ENCODE peak calls at places on chromosome 2, in six cellular contexts. D, Q, J, K, H and P are unnamed samples.

GRCh38 chr2:25672500-25673169 is 742 bp downstream of the DTNB start:
- DNase-seq in K (peak), H (no peak), D (peak), Q (no peak), J (peak), P (peak)

GRCh38 chr2:151827564-151828142 is 568 bp downstream of the ARL5A start:
- DNase-seq in J (peak), D (peak), Q (no peak), H (peak), K (peak), P (peak)

GRCh38 chr2:85811173-85811849 is 57.5 kb downstream of the ATOH8 start:
- DNase-seq in J (no peak), K (no peak), D (peak), Q (no peak), H (no peak), P (peak)

GRCh38 chr2:75415141-75415540 is 145.6 kb downstream of the EVA1A start:
- DNase-seq in J (no peak), Q (no peak), H (no peak), D (no peak), K (no peak), P (no peak)

GRCh38 chr2:204977914-204978313 is 432.6 kb downstream of the PARD3B start:
- DNase-seq in Q (no peak), H (no peak), K (no peak), D (no peak), J (peak), P (no peak)

GRCh38 chr2:170815746-170816498 is 765 bp upstream of the GAD1 start:
- DNase-seq in H (peak), K (peak), D (peak), Q (peak), J (peak), P (peak)

GRCh38 chr2:71454221-71455010 is 1.1 kb downstream of the DYSF start:
- DNase-seq in K (no peak), D (no peak), H (no peak), Q (no peak), J (no peak), P (peak)

GRCh38 chr2:57886196-57886786 is 160.3 kb upstream of the VRK2 start:
- DNase-seq in D (no peak), H (peak), K (no peak), Q (no peak), J (peak), P (no peak)

GRCh38 chr2:64771726-64772125 is 118.0 kb upstream of the SERTAD2 start:
- DNase-seq in J (no peak), H (no peak), Q (no peak), K (no peak), D (peak), P (no peak)

GRCh38 chr2:126042089-126042488 is 613.9 kb upstream of the GYPC start:
- DNase-seq in D (no peak), Q (no peak), J (no peak), H (no peak), K (no peak), P (no peak)

GRCh38 chr2:174634130-174635014 is 36.8 kb upstream of the WIPF1 start:
- DNase-seq in D (peak), J (no peak), Q (no peak), K (peak), H (no peak), P (no peak)

GRCh38 chr2:161029321-161029720 is 130.9 kb upstream of the TANK start:
- DNase-seq in H (no peak), Q (no peak), D (no peak), K (no peak), J (no peak), P (no peak)

GRCh38 chr2:119888673-119889072 is 124.2 kb upstream of the EPB41L5 start:
- DNase-seq in Q (no peak), J (no peak), H (no peak), K (no peak), D (peak), P (peak)

GRCh38 chr2:19714926-19715325 is 186.9 kb downstream of the TTC32 start:
- DNase-seq in J (no peak), K (no peak), Q (no peak), H (no peak), D (peak), P (no peak)

GRCh38 chr2:201261911-201262310 is 1.6 kb downstream of the CASP8 start:
- DNase-seq in J (no peak), D (no peak), K (peak), H (no peak), Q (no peak), P (no peak)
- H3K9ac ChIP-seq in J (no peak), D (no peak), K (peak), H (no peak), Q (no peak), P (no peak)

DNA sequence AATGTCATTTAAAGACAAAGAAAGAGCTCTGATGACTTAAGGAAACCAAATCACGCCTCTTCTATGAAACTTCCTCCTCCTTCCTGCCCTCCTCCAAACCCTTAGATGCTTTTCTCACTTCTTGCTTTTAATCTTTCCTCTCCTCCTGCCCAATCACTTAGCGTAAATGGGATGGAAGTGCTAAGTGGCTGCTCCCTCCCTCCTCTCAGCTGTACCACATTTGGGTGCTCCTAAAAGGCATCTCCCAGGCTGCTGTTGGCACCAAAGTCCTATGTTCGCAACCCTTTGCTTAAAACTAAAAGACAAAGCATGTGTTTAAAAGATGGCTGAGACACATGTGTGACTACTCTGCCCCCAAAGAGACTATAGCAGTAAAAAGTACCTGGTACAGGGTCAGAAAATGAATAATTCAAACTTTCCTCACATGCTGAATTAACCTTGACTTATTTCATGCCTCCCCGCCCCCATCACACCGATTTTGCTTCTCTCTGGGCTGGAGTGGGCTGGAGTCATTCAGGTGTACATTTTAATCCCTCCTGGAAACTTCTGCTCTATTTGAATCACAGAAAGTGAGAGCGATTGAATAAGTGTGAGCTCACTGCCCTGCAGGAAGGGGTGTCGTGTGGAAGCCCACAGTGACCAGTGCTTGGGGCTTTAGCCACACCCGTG is 59.2 kb upstream of the KLF7 start:
- DNase-seq in Q (no peak), H (no peak), K (no peak), J (no peak), D (no peak), P (no peak)
- TF ChIP-seq EZH2phosphoT487 in Q (no peak), H (no peak), K (no peak), J (no peak), D (no peak), P (no peak)

DNA sequence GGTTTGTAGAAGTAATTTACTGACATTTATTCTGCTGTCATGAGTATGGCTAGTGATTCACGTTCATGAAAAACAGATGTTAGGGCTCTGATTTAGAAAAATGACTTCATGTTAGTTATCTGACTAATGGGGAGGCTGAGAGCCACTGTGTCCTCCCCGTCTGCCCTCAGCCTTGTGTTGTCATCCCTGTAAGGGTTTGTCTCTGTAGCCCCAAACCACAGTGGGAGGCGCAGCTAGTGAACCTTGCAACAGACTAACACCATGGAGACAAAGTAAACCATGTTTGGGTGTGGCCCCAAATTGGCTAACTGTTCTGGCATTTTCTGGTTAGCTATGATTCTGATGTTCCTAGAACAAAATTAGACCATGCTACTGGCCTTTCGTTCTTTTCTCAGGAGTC is 60.3 kb downstream of the LRRFIP1 start:
- DNase-seq in H (peak), D (peak), K (no peak), J (no peak), Q (no peak), P (peak)
- H3K4me2 ChIP-seq in H (peak), D (peak), K (no peak), J (no peak), Q (peak), P (peak)

DNA sequence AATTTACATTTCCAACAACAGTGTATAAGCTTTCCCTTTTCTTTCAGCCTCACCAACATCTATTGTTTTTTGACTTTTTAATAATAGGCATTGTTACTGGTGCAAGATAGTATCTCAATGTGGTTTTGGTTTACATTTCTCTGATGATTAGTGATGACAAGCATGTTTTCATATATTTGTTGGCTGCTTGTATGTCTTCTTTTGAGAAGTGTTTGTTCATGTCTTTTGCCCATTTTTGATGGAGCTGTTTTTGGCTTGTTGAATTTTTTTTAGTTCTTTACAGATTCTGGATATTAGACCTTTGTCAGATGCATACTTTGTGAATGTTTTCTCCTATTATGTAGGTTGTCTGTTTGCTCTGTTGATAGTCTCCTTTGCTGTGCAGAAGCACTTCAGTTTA is 32.1 kb downstream of the PROKR1 start:
- DNase-seq in K (no peak), D (no peak), J (no peak), Q (no peak), H (no peak), P (no peak)
- H3K9ac ChIP-seq in K (no peak), D (no peak), J (no peak), Q (no peak), H (no peak), P (no peak)

GRCh38 chr2:109683452-109683851 is 69.3 kb downstream of the SOWAHC start:
- DNase-seq in Q (no peak), J (no peak), H (no peak), K (no peak), D (no peak), P (no peak)

GRCh38 chr2:109681633-109682032 is 67.5 kb downstream of the SOWAHC start:
- DNase-seq in J (no peak), D (no peak), K (no peak), H (no peak), Q (no peak), P (no peak)

GRCh38 chr2:109677815-109678580 is 63.8 kb downstream of the SOWAHC start:
- DNase-seq in H (no peak), J (no peak), D (no peak), K (no peak), Q (no peak), P (no peak)

GRCh38 chr2:109679627-109680026 is 65.5 kb downstream of the SOWAHC start:
- DNase-seq in D (no peak), Q (no peak), H (no peak), J (no peak), K (no peak), P (no peak)

DNA sequence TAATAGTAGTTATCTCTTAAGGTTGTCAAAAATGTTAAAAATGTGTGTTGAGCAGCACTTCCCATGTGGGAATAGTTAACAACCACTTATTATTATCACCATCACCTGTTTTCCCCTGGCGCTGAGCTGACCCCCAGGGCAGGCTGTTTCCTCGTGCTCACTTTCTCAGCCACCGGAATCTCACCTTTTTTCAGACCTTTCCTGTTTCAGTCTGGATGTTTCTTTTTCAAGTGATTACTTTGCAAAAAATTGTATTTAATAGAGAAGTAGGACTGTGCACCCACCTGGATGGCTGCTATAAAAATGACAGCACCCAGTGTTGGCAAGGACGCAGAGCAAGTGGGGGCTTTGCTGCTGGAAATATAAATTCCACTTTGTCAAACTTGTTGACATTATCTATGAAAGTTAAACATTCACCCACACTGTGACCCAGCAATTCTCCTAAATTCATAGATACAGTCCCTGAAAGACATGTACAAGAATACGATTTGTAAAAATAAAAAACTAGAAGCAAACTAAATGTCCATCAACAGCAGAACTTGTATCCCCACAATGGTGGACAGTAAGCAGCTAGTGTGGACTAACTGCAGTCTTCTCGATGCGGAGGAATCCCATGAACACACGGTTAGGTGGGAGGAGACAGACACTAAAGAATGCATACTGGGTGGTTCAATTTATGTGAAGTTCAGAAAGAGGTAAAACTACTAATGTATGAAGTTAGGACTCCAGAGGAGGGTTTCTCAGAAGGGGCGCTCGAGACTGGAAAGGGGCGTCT is 66.5 kb downstream of the SOWAHC start:
- DNase-seq in K (no peak), J (no peak), H (no peak), Q (no peak), D (no peak), P (no peak)
- TF ChIP-seq EZH2phosphoT487 in K (no peak), J (no peak), H (no peak), Q (no peak), D (no peak), P (no peak)